ENCODE peak calls at places on chromosomes 4 and X, in ten cellular contexts. X is right lobe of liver, Z is uterus, O is suprapubic skin, U is GM12878, T is spleen, G is ovary, N is tibial nerve, Y is HepG2, B is testis. W is an unnamed sample.

GRCh38 chr4:2337896-2338295 is 76.0 kb upstream of the MXD4 start:
- DNase-seq in X (no peak), Z (no peak), O (no peak), U (no peak), T (peak; percentile 57), G (no peak), N (no peak), Y (no peak), B (no peak), W (no peak)

GRCh38 chr4:165767671-165768070 is 105.4 kb upstream of the TLL1 start:
- DNase-seq in X (no peak), Z (no peak), O (no peak), U (no peak), T (no peak), G (no peak), N (no peak), Y (no peak), B (no peak), W (no peak)

GRCh38 chr4:26267087-26267486 is 53.7 kb upstream of the RBPJ start:
- DNase-seq in X (no peak), Z (peak; percentile 72), O (peak; percentile 80), U (no peak), T (no peak), G (peak; percentile 39), N (peak; percentile 50), Y (no peak), B (peak; percentile 78), W (no peak)

GRCh38 chrX:153351981-153352380 is 18.0 kb downstream of the ZNF275 start:
- DNase-seq in X (no peak), Z (no peak), O (no peak), U (no peak), T (no peak), G (no peak), N (no peak), Y (no peak), B (no peak), W (no peak)

GRCh38 chr4:79237836-79238235 is 88.0 kb downstream of the NAA11 start:
- DNase-seq in X (no peak), Z (no peak), O (no peak), U (no peak), T (no peak), G (no peak), N (no peak), Y (no peak), B (no peak), W (no peak)

GRCh38 chr4:91092398-91092955 is 965.3 kb downstream of the CCSER1 start:
- DNase-seq in X (no peak), Z (no peak), O (no peak), U (no peak), T (no peak), G (no peak), N (no peak), Y (no peak), B (no peak), W (no peak)

GRCh38 chr4:125891597-125892258 is 577.0 kb downstream of the FAT4 start:
- DNase-seq in X (no peak), Z (no peak), O (no peak), U (no peak), T (no peak), G (no peak), N (no peak), Y (no peak), B (no peak), W (no peak)

GRCh38 chr4:37762294-37763163 is 64.0 kb upstream of the PGM2 start:
- DNase-seq in X (no peak), Z (peak; percentile 25), O (no peak), U (no peak), T (no peak), G (no peak), N (no peak), Y (peak; percentile 9), B (peak; percentile 40), W (peak; percentile 6)

GRCh38 chr4:83212041-83212851 is 72.4 kb downstream of the COQ2 start:
- DNase-seq in X (no peak), Z (no peak), O (no peak), U (peak; percentile 90), T (peak; percentile 75), G (no peak), N (no peak), Y (no peak), B (no peak), W (no peak)

GRCh38 chr4:30837131-30837539 is 117.0 kb downstream of the PCDH7 start:
- DNase-seq in X (no peak), Z (no peak), O (no peak), U (no peak), T (no peak), G (no peak), N (no peak), Y (no peak), B (no peak), W (peak; percentile 81)

GRCh38 chr4:42560465-42560864 is 96.4 kb downstream of the ATP8A1 start:
- DNase-seq in X (no peak), Z (no peak), O (no peak), U (no peak), T (no peak), G (no peak), N (no peak), Y (no peak), B (no peak), W (no peak)

GRCh38 chr4:121070696-121071639 is 1.4 kb downstream of the NDNF start:
- DNase-seq in X (peak; percentile 46), Z (no peak), O (peak; percentile 68), U (no peak), T (no peak), G (peak; percentile 58), N (peak; percentile 15), Y (no peak), B (peak; percentile 38), W (no peak)

GRCh38 chr4:121072836-121073362 is 564 bp upstream of the NDNF start:
- DNase-seq in X (no peak), Z (no peak), O (no peak), U (no peak), T (no peak), G (no peak), N (no peak), Y (no peak), B (peak; percentile 18), W (no peak)

GRCh38 chr4:121072080-121072835 is at the start of gene NDNF:
- DNase-seq in X (peak; percentile 43), Z (peak; percentile 15), O (peak; percentile 60), U (no peak), T (no peak), G (peak; percentile 75), N (peak; percentile 14), Y (peak; percentile 1), B (peak; percentile 43), W (no peak)

GRCh38 chr4:121071640-121072037 is 696 bp downstream of the NDNF start:
- DNase-seq in X (no peak), Z (no peak), O (no peak), U (no peak), T (no peak), G (no peak), N (no peak), Y (no peak), B (no peak), W (no peak)

DNA sequence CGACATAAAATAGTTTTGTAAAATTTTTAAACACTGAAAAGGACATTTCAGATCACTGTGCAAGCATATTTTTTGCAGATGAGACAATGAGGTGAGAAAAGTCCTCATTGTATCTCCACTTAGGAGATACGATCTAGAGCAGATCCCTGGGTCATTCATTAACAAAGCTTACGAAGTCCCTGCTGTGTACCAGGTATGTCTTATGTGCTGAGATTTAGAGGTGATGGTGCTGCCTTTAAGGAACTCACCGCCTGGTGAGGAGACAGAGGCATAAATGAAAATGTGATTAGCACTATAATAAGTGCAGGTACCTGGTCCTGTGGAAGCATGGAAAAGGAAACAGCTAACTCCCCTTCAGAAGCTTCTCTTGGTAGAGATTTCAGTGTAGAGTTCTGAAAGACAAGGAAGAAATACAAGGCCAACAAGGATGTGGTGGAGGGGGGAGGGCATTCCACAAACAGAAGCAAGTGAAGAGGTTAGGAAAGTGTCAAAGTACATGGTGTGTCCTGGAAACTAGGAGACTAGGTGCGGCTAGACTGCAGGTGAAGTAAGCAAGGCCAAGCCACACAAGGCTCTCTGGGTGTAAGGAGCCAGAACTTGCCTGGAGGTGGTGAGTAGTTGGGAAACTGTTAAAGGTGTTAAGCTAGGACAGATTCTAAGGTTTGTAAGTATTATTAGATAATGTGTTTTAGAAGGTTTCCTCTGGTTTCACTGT is 1.5 kb upstream of the NDNF start:
- DNase-seq in X (no peak), Z (no peak), O (no peak), U (no peak), T (no peak), G (no peak), N (no peak), Y (no peak), B (no peak), W (no peak)
- TF ChIP-seq POLR2A in X (no peak), Z (no peak), O (no peak), U (no peak), T (no peak), G (no peak), N (no peak), Y (no peak), B (no peak), W (no peak)

DNA sequence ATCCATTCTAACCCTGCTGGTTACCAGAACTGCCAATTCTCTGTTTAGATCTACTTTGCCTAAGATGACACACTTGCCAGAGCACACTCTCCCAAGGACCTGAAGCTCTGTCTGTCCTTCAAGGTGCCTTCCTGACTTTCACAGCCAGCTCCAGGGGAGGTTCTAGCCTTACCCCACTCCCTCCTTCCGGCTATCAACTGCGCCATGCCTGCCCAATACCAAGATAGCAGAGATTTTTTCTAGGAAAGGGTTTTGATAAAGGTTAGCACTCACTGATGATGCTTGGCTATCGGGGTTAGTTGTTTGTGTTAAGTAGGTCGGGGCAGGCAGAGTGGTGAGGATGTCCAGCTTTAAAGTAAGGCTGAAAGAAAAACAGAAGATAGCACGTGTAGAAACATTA is 14.3 kb downstream of the ALPK1 start:
- DNase-seq in X (no peak), Z (no peak), O (no peak), U (no peak), T (no peak), G (no peak), N (no peak), Y (no peak), B (no peak), W (no peak)
- H3K4me3 ChIP-seq in X (no peak overlapping the region), Z (no peak overlapping the region), O (no peak overlapping the region), U (peak overlapping the region; percentile 9), T (no peak overlapping the region), G (no peak overlapping the region), N (no peak overlapping the region), Y (no peak overlapping the region), B (no peak overlapping the region), W (no peak overlapping the region)

DNA sequence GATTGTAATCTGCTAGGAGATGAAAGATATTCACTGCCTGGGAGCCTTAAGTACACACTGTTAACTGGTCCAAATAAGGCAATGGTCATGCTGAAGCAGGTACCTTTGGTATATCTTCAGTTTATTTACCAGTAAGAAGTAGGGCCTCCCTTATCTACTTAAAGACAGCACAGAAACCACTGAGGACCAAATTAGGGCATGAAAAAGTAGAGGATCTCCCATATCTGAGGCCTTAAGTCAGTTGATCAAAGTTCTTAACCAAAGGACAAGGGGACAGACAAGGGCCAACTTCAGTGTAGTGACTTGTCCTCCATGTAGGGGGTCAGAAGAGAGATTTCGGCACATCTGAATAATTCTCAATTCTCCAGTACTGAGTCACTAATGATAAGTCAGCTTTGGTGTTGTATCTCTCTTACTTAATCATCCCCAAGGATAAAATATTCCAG is 59.1 kb downstream of the AMELX start:
- DNase-seq in X (no peak), Z (no peak), O (no peak), U (no peak), T (no peak), G (no peak), N (no peak), Y (no peak), B (no peak), W (no peak)
- TF ChIP-seq POLR2A in X (no peak), Z (no peak), O (no peak), U (no peak), T (no peak), G (no peak), N (no peak), Y (no peak), B (no peak), W (no peak)

GRCh38 chr4:158259955-158260575 is 49.8 kb downstream of the TMEM144 start:
- DNase-seq in X (no peak), Z (no peak), O (no peak), U (no peak), T (no peak), G (no peak), N (no peak), Y (peak; percentile 9), B (no peak), W (peak; percentile 13)
- H3K4me3 ChIP-seq in X (no peak overlapping the region), Z (no peak overlapping the region), O (no peak overlapping the region), U (no peak overlapping the region), T (no peak overlapping the region), G (no peak overlapping the region), N (peak overlapping the region; percentile 12), Y (no peak overlapping the region), B (no peak overlapping the region), W (no peak overlapping the region)